ENCODE peak calls at places on chromosomes 5 and 9, in nine cellular contexts. J is globus pallidus; P is ACHN; G is activated CD8-positive, alpha-beta memory T cell treated with anti-CD3 and anti-CD28 coated beads, Interleukin-2, amount 10 ng/mL, durations not matched to agents 7 days and 5 days; B is hippocampal formation; F is foreskin fibroblast; C is aorta; E is body of pancreas; X is tibial nerve. Y is an unnamed sample.

GRCh38 chr9:132409828-132410528 is at the start of gene CFAP77:
- DNase-seq in J (no peak), P (peak), G (peak), B (no peak), F (peak), C (peak), E (peak), X (no peak), Y (peak)

GRCh38 chr5:176664479-176664878 is 17.2 kb downstream of the TSPAN17 start:
- DNase-seq in J (no peak), P (no peak), G (no peak), B (no peak), F (no peak), C (no peak), E (no peak), X (no peak), Y (no peak)

GRCh38 chr5:82308997-82309670 is 31.0 kb upstream of the RPS23 start:
- DNase-seq in J (no peak), P (no peak), G (no peak), B (no peak), F (no peak), C (no peak), E (no peak), X (no peak), Y (no peak)

GRCh38 chr9:93711002-93711401 is 134.6 kb downstream of the PHF2 start:
- DNase-seq in J (no peak), P (no peak), G (no peak), B (no peak), F (no peak), C (no peak), E (no peak), X (no peak), Y (no peak)

GRCh38 chr9:36625006-36625600 is 52.4 kb downstream of the MELK start:
- DNase-seq in J (peak), P (peak), G (no peak), B (peak), F (peak), C (peak), E (peak), X (no peak), Y (no peak)

GRCh38 chr9:84557751-84558150 is 111.8 kb upstream of the NTRK2 start:
- DNase-seq in J (peak), P (no peak), G (no peak), B (no peak), F (no peak), C (no peak), E (no peak), X (no peak), Y (no peak)

GRCh38 chr5:10628601-10629000 is 64.7 kb downstream of the ANKRD33B start:
- DNase-seq in J (no peak), P (no peak), G (no peak), B (no peak), F (no peak), C (no peak), E (no peak), X (no peak), Y (no peak)

GRCh38 chr9:124553738-124554137 is 46.5 kb upstream of the NR5A1 start:
- DNase-seq in J (no peak), P (peak), G (no peak), B (no peak), F (peak), C (no peak), E (no peak), X (no peak), Y (no peak)

GRCh38 chr9:101736723-101737122 is 1.7 kb downstream of the GRIN3A start:
- DNase-seq in J (no peak), P (no peak), G (no peak), B (no peak), F (no peak), C (peak), E (no peak), X (no peak), Y (no peak)

GRCh38 chr9:1058826-1059225 is 8.7 kb downstream of the DMRT2 start:
- DNase-seq in J (no peak), P (no peak), G (no peak), B (no peak), F (peak), C (no peak), E (no peak), X (no peak), Y (no peak)

GRCh38 chr5:127416896-127417295 is 100.5 kb upstream of the PRRC1 start:
- DNase-seq in J (peak), P (no peak), G (no peak), B (no peak), F (no peak), C (no peak), E (no peak), X (no peak), Y (no peak)

GRCh38 chr5:147534172-147534951 is 24.5 kb upstream of the DPYSL3 start:
- DNase-seq in J (no peak), P (no peak), G (no peak), B (no peak), F (peak), C (no peak), E (no peak), X (no peak), Y (no peak)

GRCh38 chr9:5263568-5264218 is 32.5 kb downstream of the INSL4 start:
- DNase-seq in J (no peak), P (peak), G (no peak), B (no peak), F (peak), C (no peak), E (peak), X (no peak), Y (no peak)

GRCh38 chr9:33101104-33101951 is 24.9 kb upstream of the SMU1 start:
- DNase-seq in J (no peak), P (peak), G (no peak), B (no peak), F (peak), C (no peak), E (no peak), X (no peak), Y (no peak)

GRCh38 chr9:95025213-95026170 is 292.0 kb downstream of the FANCC start:
- DNase-seq in J (no peak), P (peak), G (no peak), B (peak), F (peak), C (peak), E (peak), X (no peak), Y (no peak)

GRCh38 chr5:33806736-33807442 is 84.9 kb downstream of the ADAMTS12 start:
- DNase-seq in J (no peak), P (no peak), G (no peak), B (no peak), F (peak), C (no peak), E (no peak), X (no peak), Y (no peak)

GRCh38 chr9:123686131-123686848 is 243.6 kb downstream of the DENND1A start:
- DNase-seq in J (no peak), P (no peak), G (no peak), B (no peak), F (peak), C (no peak), E (no peak), X (no peak), Y (no peak)

GRCh38 chr5:51109786-51110410 is 273.4 kb upstream of the ISL1 start:
- DNase-seq in J (no peak), P (no peak), G (no peak), B (no peak), F (no peak), C (no peak), E (no peak), X (no peak), Y (no peak)

GRCh38 chr9:78326564-78326963 is 29.6 kb downstream of the PSAT1 start:
- DNase-seq in J (no peak), P (no peak), G (no peak), B (no peak), F (no peak), C (no peak), E (no peak), X (no peak), Y (no peak)

GRCh38 chr5:163867738-163868137 is 362.3 kb downstream of the MAT2B start:
- DNase-seq in J (no peak), P (no peak), G (no peak), B (no peak), F (no peak), C (no peak), E (no peak), X (no peak), Y (no peak)

GRCh38 chr5:101843055-101843454 is 453.0 kb downstream of the SLCO4C1 start:
- DNase-seq in J (no peak), P (no peak), G (no peak), B (no peak), F (no peak), C (no peak), E (no peak), X (no peak), Y (no peak)

GRCh38 chr9:134619983-134620612 is 21.5 kb upstream of the COL5A1 start:
- DNase-seq in J (no peak), P (no peak), G (peak), B (no peak), F (no peak), C (peak), E (no peak), X (peak), Y (no peak)

GRCh38 chr5:93378073-93378472 is 202.9 kb downstream of the NR2F1-AS1 start:
- DNase-seq in J (no peak), P (no peak), G (no peak), B (no peak), F (peak), C (no peak), E (no peak), X (no peak), Y (no peak)

GRCh38 chr5:168266016-168266415 is 25.4 kb upstream of the WWC1 start:
- DNase-seq in J (no peak), P (no peak), G (no peak), B (no peak), F (no peak), C (no peak), E (no peak), X (peak), Y (no peak)

GRCh38 chr5:34026089-34026761 is 16.8 kb downstream of the C1QTNF3 start:
- DNase-seq in J (no peak), P (no peak), G (no peak), B (no peak), F (no peak), C (no peak), E (peak), X (no peak), Y (no peak)

GRCh38 chr5:140600096-140600495 is 32.9 kb downstream of the CD14 start:
- DNase-seq in J (no peak), P (no peak), G (no peak), B (no peak), F (no peak), C (no peak), E (no peak), X (no peak), Y (no peak)

GRCh38 chr9:109799792-109800191 is 19.8 kb downstream of the PALM2AKAP2 start:
- DNase-seq in J (no peak), P (no peak), G (no peak), B (no peak), F (peak), C (no peak), E (no peak), X (no peak), Y (no peak)

GRCh38 chr9:87035868-87036267 is 88.6 kb upstream of the GAS1 start:
- DNase-seq in J (no peak), P (no peak), G (no peak), B (no peak), F (peak), C (no peak), E (no peak), X (no peak), Y (no peak)

GRCh38 chr5:55935371-55935770 is 59.4 kb downstream of the IL6ST start:
- DNase-seq in J (no peak), P (no peak), G (no peak), B (no peak), F (no peak), C (no peak), E (no peak), X (no peak), Y (no peak)

GRCh38 chr5:31663519-31663918 is 24.6 kb downstream of the PDZD2 start:
- DNase-seq in J (no peak), P (no peak), G (no peak), B (no peak), F (no peak), C (no peak), E (no peak), X (no peak), Y (no peak)

GRCh38 chr9:69585571-69585970 is 86.6 kb downstream of the APBA1 start:
- DNase-seq in J (no peak), P (no peak), G (no peak), B (no peak), F (peak), C (no peak), E (no peak), X (no peak), Y (no peak)

GRCh38 chr5:11166906-11167305 is 405.9 kb upstream of the DAP start:
- DNase-seq in J (peak), P (no peak), G (no peak), B (no peak), F (no peak), C (no peak), E (no peak), X (no peak), Y (no peak)

GRCh38 chr9:34675048-34675714 is 12.7 kb upstream of the CCL27 start:
- DNase-seq in J (peak), P (peak), G (peak), B (peak), F (peak), C (peak), E (peak), X (no peak), Y (no peak)

GRCh38 chr5:72133212-72133990 is 26.1 kb downstream of the MAP1B start:
- DNase-seq in J (no peak), P (peak), G (no peak), B (no peak), F (peak), C (no peak), E (no peak), X (no peak), Y (no peak)

GRCh38 chr5:140608730-140609520 is 24.1 kb downstream of the CD14 start:
- DNase-seq in J (no peak), P (no peak), G (no peak), B (no peak), F (no peak), C (no peak), E (peak), X (no peak), Y (no peak)

GRCh38 chr9:7360513-7360912 is 439.1 kb downstream of the DMAC1 start:
- DNase-seq in J (no peak), P (no peak), G (no peak), B (no peak), F (no peak), C (no peak), E (no peak), X (no peak), Y (no peak)

GRCh38 chr5:159061834-159062530 is 37.7 kb downstream of the EBF1 start:
- DNase-seq in J (no peak), P (no peak), G (no peak), B (no peak), F (no peak), C (no peak), E (no peak), X (no peak), Y (no peak)

GRCh38 chr9:73269430-73270101 is 117.9 kb downstream of the ANXA1 start:
- DNase-seq in J (peak), P (peak), G (no peak), B (no peak), F (peak), C (no peak), E (no peak), X (no peak), Y (no peak)

GRCh38 chr9:98897745-98898144 is 46.0 kb upstream of the COL15A1 start:
- DNase-seq in J (no peak), P (no peak), G (no peak), B (no peak), F (peak), C (no peak), E (no peak), X (no peak), Y (no peak)